ENCODE peak calls at places on chromosomes 2 and 18, in ten cellular contexts. A, B, J, O, F, Q, R, S, N and L are unnamed samples.

GRCh38 chr2:204251118-204251757 is 294.0 kb upstream of the PARD3B start:
- DNase-seq in A (no peak), B (no peak), J (no peak), O (no peak), F (no peak), Q (peak; percentile 9), R (no peak), S (no peak), N (no peak), L (no peak)

GRCh38 chr18:54961016-54961423 is 1.8 kb upstream of the CCDC68 start:
- DNase-seq in A (no peak), B (no peak), J (no peak), O (no peak), F (no peak), Q (no peak), R (no peak), S (no peak), N (no peak), L (no peak)

GRCh38 chr18:46437019-46437418 is 220.0 kb downstream of the LOXHD1 start:
- DNase-seq in A (no peak), B (no peak), J (no peak), O (no peak), F (peak; percentile 22), Q (no peak), R (no peak), S (no peak), N (no peak), L (no peak)

GRCh38 chr18:13375302-13376255 is 157.0 kb downstream of the LDLRAD4 start:
- DNase-seq in A (peak; percentile 84), B (peak; percentile 74), J (peak; percentile 61), O (peak; percentile 56), F (peak; percentile 31), Q (peak; percentile 45), R (no peak), S (peak; percentile 32), N (peak; percentile 61), L (peak; percentile 91)

GRCh38 chr2:218216336-218216673 is 684 bp upstream of the ARPC2 start:
- DNase-seq in A (no peak), B (no peak), J (no peak), O (no peak), F (no peak), Q (no peak), R (no peak), S (no peak), N (no peak), L (no peak)

GRCh38 chr2:65055427-65056214 is 595 bp upstream of the CEP68 start:
- DNase-seq in A (peak; percentile 64), B (no peak), J (no peak), O (peak; percentile 35), F (peak; percentile 76), Q (peak; percentile 77), R (peak; percentile 66), S (peak; percentile 96), N (no peak), L (no peak)

GRCh38 chr2:85511008-85511895 is 27.7 kb upstream of the MAT2A start:
- DNase-seq in A (no peak), B (no peak), J (no peak), O (no peak), F (no peak), Q (no peak), R (no peak), S (no peak), N (no peak), L (peak; percentile 48)

GRCh38 chr18:7038330-7038846 is 79.2 kb downstream of the LAMA1 start:
- DNase-seq in A (no peak), B (no peak), J (peak; percentile 16), O (peak; percentile 76), F (peak; percentile 85), Q (no peak), R (peak; percentile 90), S (no peak), N (peak; percentile 24), L (peak; percentile 90)

GRCh38 chr2:237723613-237724012 is 75.0 kb upstream of the RBM44 start:
- DNase-seq in A (peak; percentile 51), B (peak; percentile 21), J (no peak), O (peak; percentile 44), F (peak; percentile 80), Q (peak; percentile 60), R (peak; percentile 66), S (peak; percentile 24), N (peak; percentile 72), L (peak; percentile 54)